ENCODE peak calls at places on chromosomes 1 and 21, in nine cellular contexts. Q is ovary, M is stomach, A is NB4, O is body of pancreas, X is breast epithelium, L is tibial nerve, F is vagina, K is testis. E is an unnamed sample.

GRCh38 chr1:226787071-226787470 is 48.0 kb upstream of the ITPKB start:
- DNase-seq in X (no peak), A (no peak), F (no peak), Q (no peak), L (no peak), M (no peak), O (no peak), K (no peak), E (no peak)

GRCh38 chr1:74522143-74522542 is 9.7 kb upstream of the LRRC53 start:
- DNase-seq in L (no peak), X (no peak), Q (no peak), A (no peak), F (no peak), K (no peak), O (no peak), M (no peak), E (no peak)

GRCh38 chr1:161166669-161167548 is 683 bp downstream of the PPOX start:
- DNase-seq in Q (no peak), O (no peak), M (no peak), L (no peak), A (peak), K (no peak), F (peak), X (no peak), E (no peak)

GRCh38 chr1:79198841-79199240 is 192.3 kb upstream of the ADGRL4 start:
- DNase-seq in F (no peak), A (no peak), K (no peak), M (no peak), L (no peak), X (no peak), O (no peak), Q (no peak), E (no peak)

GRCh38 chr21:25441835-25442234 is 165.4 kb downstream of the MRPL39 start:
- DNase-seq in K (no peak), M (no peak), L (no peak), A (no peak), X (no peak), F (no peak), Q (no peak), O (no peak), E (no peak)

GRCh38 chr1:228271701-228272251 is 63.9 kb downstream of the OBSCN start:
- DNase-seq in Q (no peak), L (no peak), A (no peak), F (peak), M (no peak), O (no peak), X (no peak), K (no peak), E (no peak)

GRCh38 chr1:115430717-115431116 is 92.7 kb upstream of the NGF start:
- DNase-seq in O (no peak), F (no peak), M (no peak), X (no peak), L (no peak), Q (no peak), K (no peak), A (peak), E (peak)

GRCh38 chr21:45494135-45494850 is 47.9 kb downstream of the SLC19A1 start:
- DNase-seq in A (no peak), X (no peak), L (no peak), F (no peak), K (no peak), O (no peak), Q (no peak), M (no peak), E (no peak)

GRCh38 chr21:38289697-38290096 is 32.9 kb downstream of the KCNJ15 start:
- DNase-seq in F (no peak), K (no peak), O (no peak), Q (no peak), X (no peak), L (no peak), A (peak), M (no peak), E (no peak)

GRCh38 chr1:201546093-201546492 is 7.2 kb downstream of the NAV1 start:
- DNase-seq in A (peak), Q (no peak), F (no peak), K (no peak), L (no peak), X (no peak), O (no peak), M (no peak), E (no peak)

GRCh38 chr1:206772228-206773002 is at the start of gene IL10:
- DNase-seq in X (no peak), L (no peak), A (peak), K (peak), O (no peak), Q (no peak), M (no peak), F (no peak), E (no peak)

GRCh38 chr1:21518774-21519455 is 9.7 kb downstream of the ALPL start:
- DNase-seq in Q (no peak), F (no peak), L (no peak), A (no peak), M (no peak), X (no peak), O (no peak), K (no peak), E (no peak)

GRCh38 chr21:46116189-46116845 is 18.4 kb downstream of the COL6A2 start:
- DNase-seq in L (peak), F (no peak), Q (peak), O (no peak), K (peak), A (no peak), M (no peak), X (peak), E (peak)

GRCh38 chr1:202710070-202711025 is at the start of gene SYT2:
- DNase-seq in X (no peak), L (no peak), Q (peak), M (peak), O (peak), K (peak), A (peak), F (no peak), E (peak)

GRCh38 chr1:22774483-22775182 is 64.0 kb downstream of the EPHB2 start:
- DNase-seq in O (no peak), K (no peak), Q (no peak), X (no peak), A (no peak), L (no peak), M (no peak), F (no peak), E (no peak)

GRCh38 chr1:159835366-159835765 is 8.7 kb downstream of the SLAMF8 start:
- DNase-seq in F (no peak), L (no peak), X (no peak), A (no peak), O (no peak), Q (no peak), K (no peak), M (no peak), E (no peak)

DNA sequence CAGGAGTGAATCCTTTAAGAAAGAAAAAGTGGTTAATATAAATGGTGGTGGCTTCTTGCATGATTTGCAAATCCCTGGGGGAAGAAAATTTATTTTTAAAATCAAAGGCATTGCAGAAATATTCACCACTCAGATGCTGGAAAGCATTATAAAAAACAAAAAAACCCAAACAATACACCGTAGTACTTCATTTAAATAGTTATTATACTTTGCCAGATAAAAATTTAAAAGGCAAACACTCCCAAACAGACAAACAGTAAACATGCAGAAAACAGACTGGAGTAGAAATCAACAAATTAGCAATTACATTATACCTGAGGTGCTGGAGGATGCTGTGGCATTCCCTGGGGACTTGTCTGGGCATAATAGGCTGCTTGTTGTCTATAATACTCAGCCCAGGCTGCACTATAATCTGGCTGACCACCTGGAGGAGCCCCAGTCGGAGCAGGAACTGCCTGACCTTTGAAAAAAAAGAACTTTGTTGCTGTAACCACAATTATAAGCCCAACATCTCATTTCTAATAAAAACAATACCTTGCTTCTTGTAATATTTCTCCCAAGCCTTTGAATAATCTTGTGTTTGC is 29.9 kb downstream of the FUBP1 start:
- DNase-seq in Q (no peak), O (peak), K (peak), M (no peak), A (peak), X (no peak), L (no peak), F (no peak), E (no peak)
- TF ChIP-seq POLR2A in Q (no peak), O (no peak), K (no peak), M (no peak), A (no peak), X (no peak), L (no peak), F (no peak), E (no peak)

DNA sequence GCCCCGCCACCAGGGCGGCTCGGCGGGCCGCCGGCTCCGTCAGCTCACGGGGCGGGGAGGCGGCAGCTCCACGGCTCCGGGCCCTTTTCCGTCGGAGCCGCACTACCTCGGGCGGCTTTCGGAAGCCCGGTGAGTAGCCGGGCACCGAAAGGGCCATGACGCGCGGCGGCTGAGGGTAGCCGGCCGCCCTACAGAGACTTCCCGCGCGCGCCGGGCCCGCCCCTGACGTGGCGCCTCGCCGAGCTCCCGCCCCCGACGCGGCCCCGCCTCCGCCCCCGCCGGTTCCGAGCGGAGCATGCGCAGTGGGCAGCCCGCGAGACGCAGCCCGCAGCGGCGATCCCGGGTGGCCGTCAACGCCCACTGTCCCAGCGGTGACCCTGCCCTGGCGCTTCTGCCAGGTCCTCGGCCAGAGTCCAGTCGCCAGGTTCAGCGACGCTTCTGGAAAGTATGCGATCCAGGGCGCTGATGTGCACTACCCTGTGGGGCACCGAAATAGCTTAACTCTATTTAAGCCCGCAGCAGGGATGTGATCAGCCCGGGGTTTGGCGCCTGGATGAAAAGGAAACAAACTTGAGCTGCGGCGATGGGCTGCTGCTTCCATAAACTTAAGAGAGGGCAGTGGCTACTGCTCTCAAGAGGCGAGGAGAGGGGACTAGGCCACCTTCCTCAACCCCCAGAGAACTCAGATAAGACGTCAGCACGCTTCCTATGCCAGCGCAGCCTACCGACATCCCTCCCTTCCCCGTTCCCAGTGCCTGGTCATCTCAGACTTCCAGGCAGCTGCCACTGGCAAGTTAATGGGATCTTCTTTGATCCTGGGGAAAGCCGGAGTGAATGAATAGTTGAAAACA is at the start of gene DONSON:
- DNase-seq in X (peak), A (peak), K (peak), M (peak), L (peak), Q (peak), O (peak), F (peak), E (peak)
- TF ChIP-seq POLR2A in X (no peak), A (peak), K (no peak), M (no peak), L (peak), Q (peak), O (peak), F (peak), E (peak)

DNA sequence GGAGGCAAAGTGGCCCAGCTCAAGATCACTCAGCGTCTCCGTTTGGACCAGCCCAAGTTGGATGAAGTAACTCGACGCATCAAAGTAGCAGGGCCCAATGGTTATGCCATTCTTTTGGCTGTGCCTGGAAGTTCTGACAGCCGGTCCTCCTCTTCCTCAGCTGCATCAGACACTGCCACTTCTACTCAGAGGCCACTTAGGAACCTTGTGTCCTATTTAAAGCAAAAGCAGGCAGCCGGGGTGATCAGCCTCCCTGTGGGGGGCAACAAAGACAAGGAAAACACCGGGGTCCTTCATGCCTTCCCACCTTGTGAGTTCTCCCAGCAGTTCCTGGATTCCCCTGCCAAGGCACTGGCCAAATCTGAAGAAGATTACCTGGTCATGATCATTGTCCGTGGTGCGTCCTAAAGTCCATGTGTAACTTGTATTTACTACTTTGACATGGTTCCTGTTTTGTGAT is 2.7 kb downstream of the RBM15 start:
- DNase-seq in K (no peak), O (no peak), M (no peak), Q (no peak), A (no peak), L (no peak), F (no peak), X (no peak), E (no peak)
- TF ChIP-seq POLR2A in K (no peak), O (no peak), M (no peak), Q (no peak), A (no peak), L (no peak), F (no peak), X (no peak), E (no peak)

GRCh38 chr1:14946567-14947285 is 206.8 kb upstream of the TMEM51 start:
- DNase-seq in Q (no peak), A (no peak), F (no peak), M (peak), L (no peak), O (no peak), X (no peak), K (no peak), E (no peak)
- TF ChIP-seq POLR2A in Q (no peak), A (no peak), F (no peak), M (no peak), L (no peak), O (no peak), X (no peak), K (no peak), E (no peak)

DNA sequence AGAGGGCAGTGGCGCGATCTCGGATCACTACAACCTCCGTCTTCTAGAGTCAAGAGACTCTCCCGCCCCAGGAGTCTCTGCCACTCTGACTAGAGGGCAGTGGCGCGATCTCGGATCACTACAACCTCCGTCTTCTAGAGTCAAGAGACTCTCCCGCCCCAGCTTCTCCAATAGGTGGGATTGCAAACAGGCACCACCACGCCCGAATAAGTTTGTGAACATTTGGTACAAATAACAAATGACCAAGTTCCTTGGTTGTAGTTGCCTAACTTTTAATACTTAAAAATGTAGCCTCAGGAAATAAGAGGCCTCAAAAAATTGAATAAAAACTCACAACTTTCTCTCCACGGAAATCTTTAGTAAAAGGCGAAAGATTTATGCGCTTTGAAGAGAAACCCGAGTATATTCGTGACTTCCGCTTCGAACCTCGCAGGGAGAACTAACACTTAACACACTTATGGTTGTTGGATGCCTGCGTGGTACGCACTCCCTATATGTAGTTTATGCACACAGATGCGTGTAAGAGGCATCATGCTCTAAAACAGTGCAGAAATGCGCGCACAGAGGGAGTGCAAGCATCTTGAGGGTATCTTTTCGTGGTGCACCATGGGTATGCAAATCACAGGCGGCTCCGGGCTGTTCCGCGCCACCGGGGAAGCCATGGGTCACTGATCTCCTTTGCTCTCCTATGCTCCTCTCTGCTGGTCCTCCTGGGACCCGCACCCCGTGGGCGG is 11.4 kb downstream of the BTBD19 start:
- DNase-seq in X (peak), M (peak), A (peak), K (peak), L (peak), Q (peak), F (no peak), O (peak), E (peak)
- TF ChIP-seq POLR2A in X (peak), M (no peak), A (peak), K (peak), L (peak), Q (peak), F (peak), O (peak), E (peak)

GRCh38 chr1:155254714-155255242 is 505 bp downstream of the ENTREP3 start:
- DNase-seq in Q (peak), F (no peak), O (no peak), M (no peak), X (no peak), K (no peak), L (no peak), A (no peak), E (peak)

GRCh38 chr1:155251566-155251965 is 3.7 kb downstream of the ENTREP3 start:
- DNase-seq in F (no peak), Q (no peak), L (no peak), K (no peak), M (no peak), O (no peak), A (no peak), X (no peak), E (no peak)

GRCh38 chr1:155253797-155254196 is 1.5 kb downstream of the ENTREP3 start:
- DNase-seq in K (no peak), M (no peak), L (no peak), F (no peak), Q (no peak), X (no peak), A (no peak), O (no peak), E (no peak)

GRCh38 chr1:155254228-155254713 is 1.0 kb downstream of the ENTREP3 start:
- DNase-seq in M (no peak), A (no peak), Q (no peak), O (no peak), K (no peak), L (no peak), F (no peak), X (no peak), E (no peak)

GRCh38 chr1:155253208-155253607 is 2.1 kb downstream of the ENTREP3 start:
- DNase-seq in K (no peak), M (no peak), A (no peak), X (no peak), Q (no peak), L (no peak), O (no peak), F (no peak), E (no peak)
- TF ChIP-seq POLR2A in K (no peak), M (no peak), A (no peak), X (no peak), Q (no peak), L (no peak), O (no peak), F (no peak), E (no peak)

GRCh38 chr1:62688687-62689085 is 500 bp upstream of the DOCK7 start:
- DNase-seq in L (no peak), O (no peak), F (no peak), Q (no peak), A (no peak), K (no peak), M (no peak), X (no peak), E (no peak)

GRCh38 chr1:62686822-62687221 is 1.4 kb downstream of the DOCK7 start:
- DNase-seq in X (no peak), F (no peak), K (no peak), Q (no peak), O (no peak), A (no peak), M (no peak), L (no peak), E (no peak)

GRCh38 chr1:62687421-62687902 is 724 bp downstream of the DOCK7 start:
- DNase-seq in K (peak), A (peak), Q (peak), X (no peak), L (no peak), F (no peak), M (peak), O (peak), E (peak)

GRCh38 chr1:62689524-62689923 is 1.3 kb upstream of the DOCK7 start:
- DNase-seq in Q (no peak), A (peak), O (no peak), M (no peak), F (no peak), L (no peak), X (no peak), K (no peak), E (no peak)

DNA sequence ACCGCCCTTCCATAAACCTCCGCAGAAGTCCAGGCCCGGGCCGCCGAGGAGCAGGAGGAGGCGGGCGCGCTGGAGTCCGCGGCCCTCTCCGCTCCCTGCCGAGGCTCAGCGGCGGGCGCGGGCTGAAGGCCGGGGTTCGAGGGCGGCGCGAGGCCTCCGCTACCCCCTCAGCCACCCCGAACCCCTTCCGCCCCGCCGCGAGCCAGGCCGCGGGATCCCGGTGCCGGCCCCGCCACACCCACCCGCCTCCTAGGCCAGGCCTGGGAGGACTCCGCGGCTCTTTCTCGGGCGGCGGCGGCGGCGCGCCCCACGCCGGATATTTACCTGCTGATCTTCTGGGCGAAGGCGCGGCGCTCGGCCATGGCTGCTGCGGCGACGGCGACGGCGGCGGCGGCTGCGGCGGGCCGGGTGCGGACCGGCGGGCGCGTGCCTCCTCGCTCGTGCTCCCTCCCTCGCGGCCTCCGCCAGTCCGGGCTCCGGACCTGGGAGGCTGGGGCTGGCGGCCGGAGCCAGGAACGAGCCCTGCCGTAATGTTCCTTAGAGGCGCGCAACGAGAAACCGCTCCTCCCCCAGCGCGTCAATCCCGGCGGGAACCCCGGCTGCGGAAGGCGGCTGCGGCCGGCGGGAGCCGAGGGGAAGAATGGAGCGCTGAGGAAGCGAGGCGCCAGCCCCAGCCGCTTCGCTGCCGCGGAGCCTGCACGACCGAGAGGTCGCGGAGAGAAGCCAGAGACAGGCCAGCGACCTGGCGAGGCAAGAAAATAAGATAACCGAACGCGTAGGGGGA is at the start of gene DOCK7:
- DNase-seq in Q (peak), X (peak), K (peak), M (peak), O (peak), L (peak), A (peak), F (no peak), E (peak)
- TF ChIP-seq POLR2A in Q (no peak), X (no peak), K (no peak), M (no peak), O (peak), L (peak), A (no peak), F (peak), E (peak)

GRCh38 chr1:31548899-31549806 is 27.2 kb upstream of the TINAGL1 start:
- DNase-seq in F (no peak), Q (peak), A (peak), M (peak), L (peak), X (peak), O (peak), K (peak), E (peak)
- TF ChIP-seq POLR2A in F (no peak), Q (no peak), A (no peak), M (no peak), L (no peak), X (no peak), O (no peak), K (no peak), E (no peak)

E was measured in uterus.